ENCODE peak calls at places on chromosomes 13 and 19, in seven cellular contexts. U, Z, A, Y, I, X and B are unnamed samples.

GRCh38 chr13:101181076-101181685 is 235.1 kb downstream of the NALCN start:
- DNase-seq in U (peak; percentile 25), Z (no peak), I (no peak), X (no peak), A (no peak), Y (no peak), B (no peak)

GRCh38 chr19:55146078-55146647 is 2.8 kb downstream of the TNNT1 start:
- DNase-seq in A (peak; percentile 35), X (peak; percentile 78), I (no peak), U (no peak), Z (no peak), Y (peak; percentile 98), B (no peak)

GRCh38 chr19:31505596-31505910 is 156.3 kb upstream of the TSHZ3 start:
- DNase-seq in Y (no peak), U (no peak), I (no peak), X (no peak), Z (no peak), A (no peak), B (no peak)

GRCh38 chr13:41708648-41709175 is 251.4 kb downstream of the RGCC start:
- DNase-seq in I (no peak), Y (no peak), U (no peak), Z (no peak), X (no peak), A (no peak), B (no peak)

GRCh38 chr19:46659151-46660007 is 1.6 kb downstream of the DACT3 start:
- DNase-seq in I (no peak), Z (no peak), A (peak; percentile 29), X (peak; percentile 63), U (no peak), Y (no peak), B (no peak)

GRCh38 chr19:11530432-11530831 is 1.5 kb upstream of the ECSIT start:
- DNase-seq in Y (peak; percentile 71), I (peak; percentile 38), A (peak; percentile 97), U (peak; percentile 81), Z (peak; percentile 23), X (peak; percentile 83), B (peak; percentile 68)

GRCh38 chr19:37926255-37926654 is 19.2 kb downstream of the SIPA1L3 start:
- DNase-seq in Y (peak; percentile 58), U (no peak), A (no peak), I (no peak), Z (no peak), X (no peak), B (no peak)

GRCh38 chr13:24982333-24982999 is 113.5 kb upstream of the PABPC3 start:
- DNase-seq in Z (no peak), A (no peak), Y (no peak), I (no peak), X (peak; percentile 31), U (no peak), B (no peak)

GRCh38 chr13:52713894-52714293 is 25.7 kb downstream of the CNMD start:
- DNase-seq in A (no peak), Z (no peak), I (no peak), Y (no peak), X (peak; percentile 54), U (no peak), B (no peak)

GRCh38 chr19:36775768-36776167 is 3.2 kb upstream of the ZNF850 start:
- DNase-seq in X (no peak), A (no peak), U (no peak), I (no peak), Z (no peak), Y (no peak), B (no peak)

GRCh38 chr19:51709575-51709974 is 14.2 kb downstream of the HAS1 start:
- DNase-seq in Y (no peak), Z (no peak), X (no peak), I (no peak), U (no peak), A (no peak), B (no peak)

GRCh38 chr13:80296638-80297037 is 44.3 kb downstream of the SPRY2 start:
- DNase-seq in I (no peak), U (no peak), A (no peak), Y (no peak), X (peak; percentile 15), Z (no peak), B (no peak)

GRCh38 chr19:11480081-11480926 is 542 bp downstream of the ELAVL3 start:
- DNase-seq in Y (no peak), A (peak; percentile 39), I (no peak), X (no peak), U (peak; percentile 45), Z (no peak), B (no peak)

GRCh38 chr13:65943711-65944110 is 1286.4 kb downstream of the PCDH9 start:
- DNase-seq in I (no peak), X (no peak), Y (no peak), U (no peak), A (no peak), Z (no peak), B (no peak)

GRCh38 chr13:99042851-99043250 is 65.0 kb upstream of the DOCK9 start:
- DNase-seq in U (no peak), I (no peak), Y (no peak), A (no peak), X (no peak), Z (no peak), B (no peak)

GRCh38 chr19:29098091-29098490 is 114.9 kb downstream of the UQCRFS1 start:
- DNase-seq in Z (no peak), I (no peak), Y (no peak), X (no peak), U (no peak), A (no peak), B (no peak)

GRCh38 chr13:27120811-27121210 is 50.8 kb downstream of the USP12 start:
- DNase-seq in I (no peak), Z (no peak), X (no peak), Y (no peak), U (no peak), A (no peak), B (no peak)

GRCh38 chr13:113849981-113850721 is 13.7 kb downstream of the GAS6 start:
- DNase-seq in I (no peak), A (no peak), U (no peak), Y (no peak), X (no peak), Z (no peak), B (no peak)

GRCh38 chr13:78317030-78317429 is 286.3 kb downstream of the POU4F1 start:
- DNase-seq in Z (no peak), I (no peak), A (no peak), Y (no peak), X (peak; percentile 3), U (no peak), B (no peak)